ENCODE peak calls at places on chromosomes 6 and 20, in nine cellular contexts. J is bronchial epithelial cell; Q is activated T-helper 1 cell treated with anti-CD3 and anti-CD28 coated beads, Interleukin-12 subunit alpha, Interleukin-12 subunit beta, Interleukin-2, Interleukin-4 antibody, amounts not matched to agents 30 ng/mL and 10 ng/mL and 1 ng/mL, durations not matched to agents 14 hours and 24 hours and 36 hours; I is AG04450; C is left lung; K is stimulated activated CD4-positive, alpha-beta T cell treated with anti-CD3 and anti-CD28 coated beads, Interleukin-1b, Interleukin-23, amount 100 ng/mL, for 24 hours; W is prostate gland; O is activated CD8-positive, alpha-beta memory T cell treated with anti-CD3 and anti-CD28 coated beads for 4 hours; T is Kasumi-1. N is an unnamed sample.

GRCh38 chr20:59825944-59826759 is 107.3 kb downstream of the SYCP2 start:
- DNase-seq in O (no peak), Q (no peak), T (no peak), I (no peak), K (no peak), C (peak; percentile 82), W (peak; percentile 71), J (peak; percentile 77), N (no peak)

GRCh38 chr6:46651766-46652165 is 852 bp downstream of the CYP39A1 start:
- DNase-seq in C (no peak), O (no peak), Q (no peak), T (no peak), K (no peak), I (no peak), J (peak; percentile 41), W (no peak), N (no peak)

GRCh38 chr6:71886184-71887005 is at the start of gene RIMS1:
- DNase-seq in J (no peak), K (no peak), W (no peak), T (peak; percentile 20), O (no peak), I (no peak), C (no peak), Q (no peak), N (no peak)

GRCh38 chr20:43975096-43975768 is 60.6 kb downstream of the TOX2 start:
- DNase-seq in C (no peak), J (peak; percentile 85), Q (no peak), T (no peak), K (no peak), W (no peak), I (peak; percentile 70), O (no peak), N (no peak)

GRCh38 chr20:62210496-62210855 is 9.6 kb downstream of the HRH3 start:
- DNase-seq in T (no peak), Q (no peak), O (no peak), J (no peak), C (no peak), I (no peak), K (no peak), W (no peak), N (no peak)

GRCh38 chr6:113855500-113856010 is 1.6 kb upstream of the MARCKS start:
- DNase-seq in I (no peak), C (peak; percentile 46), T (no peak), O (no peak), J (no peak), K (no peak), W (no peak), Q (no peak), N (peak; percentile 16)

GRCh38 chr6:166411271-166411670 is 28.5 kb upstream of the MPC1 start:
- DNase-seq in K (no peak), T (no peak), Q (no peak), C (no peak), O (no peak), I (no peak), J (no peak), W (no peak), N (no peak)

GRCh38 chr6:82681119-82681714 is 317.6 kb downstream of the TPBG start:
- DNase-seq in C (no peak), K (no peak), Q (no peak), I (no peak), J (no peak), W (no peak), O (no peak), T (no peak), N (no peak)

GRCh38 chr20:11235058-11235457 is 561.3 kb upstream of the JAG1 start:
- DNase-seq in K (no peak), I (no peak), W (no peak), O (no peak), Q (no peak), T (no peak), J (peak; percentile 42), C (no peak), N (peak; percentile 8)

GRCh38 chr6:97524846-97525245 is 241.8 kb upstream of the MMS22L start:
- DNase-seq in Q (no peak), W (no peak), J (peak; percentile 64), O (no peak), I (no peak), C (no peak), K (no peak), T (no peak), N (peak; percentile 23)

GRCh38 chr6:32411943-32412342 is 5.0 kb upstream of the BTNL2 start:
- DNase-seq in T (no peak), K (no peak), O (no peak), J (no peak), C (no peak), W (no peak), I (no peak), Q (no peak), N (no peak)

GRCh38 chr6:9647043-9647520 is 767.8 kb downstream of the TFAP2A start:
- DNase-seq in W (no peak), C (no peak), Q (no peak), O (no peak), T (no peak), J (no peak), K (no peak), I (no peak), N (no peak)

GRCh38 chr6:81515562-81516453 is 236.7 kb downstream of the TENT5A start:
- DNase-seq in J (no peak), W (no peak), I (peak; percentile 2), O (no peak), K (no peak), C (no peak), Q (no peak), T (no peak), N (no peak)

GRCh38 chr6:131660195-131660594 is 23.1 kb downstream of the ENPP3 start:
- DNase-seq in I (no peak), J (peak; percentile 85), K (no peak), T (peak; percentile 47), Q (no peak), W (no peak), O (no peak), C (no peak), N (no peak)

GRCh38 chr20:37994512-37994911 is 38.7 kb downstream of the TTI1 start:
- DNase-seq in I (peak; percentile 23), J (peak; percentile 91), C (peak; percentile 63), T (no peak), W (peak; percentile 21), O (no peak), K (no peak), Q (no peak), N (peak; percentile 91)

GRCh38 chr6:97009781-97010492 is 85.4 kb downstream of the KLHL32 start:
- DNase-seq in C (no peak), W (no peak), T (no peak), J (no peak), I (no peak), K (no peak), O (no peak), Q (no peak), N (no peak)

GRCh38 chr6:53962631-53963030 is 148.6 kb upstream of the MLIP start:
- DNase-seq in O (no peak), Q (no peak), J (no peak), K (no peak), I (no peak), T (no peak), C (no peak), W (no peak), N (no peak)

GRCh38 chr6:165646484-165646883 is 16.6 kb downstream of the PDE10A start:
- DNase-seq in I (no peak), Q (no peak), J (no peak), T (no peak), O (no peak), C (no peak), K (no peak), W (no peak), N (no peak)

GRCh38 chr20:63664861-63665594 is 6.9 kb downstream of the RTEL1 start:
- DNase-seq in T (no peak), C (no peak), I (no peak), O (no peak), J (no peak), Q (no peak), W (no peak), K (no peak), N (no peak)

GRCh38 chr6:130839379-130839778 is 12.2 kb downstream of the SMLR1 start:
- DNase-seq in J (no peak), O (no peak), I (no peak), K (no peak), Q (no peak), W (no peak), T (no peak), C (no peak), N (no peak)

GRCh38 chr20:48574383-48574782 is 253.4 kb downstream of the PREX1 start:
- DNase-seq in K (no peak), J (peak; percentile 3), T (no peak), C (no peak), I (no peak), W (no peak), O (no peak), Q (no peak), N (no peak)

GRCh38 chr6:151009576-151009975 is 144.1 kb downstream of the MTHFD1L start:
- DNase-seq in I (no peak), Q (no peak), J (no peak), W (no peak), T (no peak), C (no peak), K (no peak), O (no peak), N (peak; percentile 76)

GRCh38 chr20:59455392-59456341 is 148.7 kb upstream of the PHACTR3 start:
- DNase-seq in T (peak; percentile 19), K (no peak), I (no peak), W (peak; percentile 48), O (no peak), Q (no peak), J (peak; percentile 2), C (no peak), N (peak; percentile 53)

GRCh38 chr6:20882014-20882413 is 347.8 kb downstream of the CDKAL1 start:
- DNase-seq in I (no peak), J (no peak), Q (no peak), T (no peak), C (no peak), W (no peak), O (no peak), K (no peak), N (no peak)

GRCh38 chr6:16691328-16691727 is 69.9 kb downstream of the ATXN1 start:
- DNase-seq in C (no peak), W (no peak), O (no peak), T (no peak), K (no peak), I (no peak), J (no peak), Q (no peak), N (no peak)

GRCh38 chr6:158068893-158069799 is 87.5 kb downstream of the SYNJ2 start:
- DNase-seq in W (peak; percentile 79), O (no peak), I (no peak), Q (no peak), C (peak; percentile 86), T (no peak), J (peak; percentile 93), K (no peak), N (peak; percentile 98)

GRCh38 chr6:1584996-1585668 is 24.6 kb upstream of the FOXC1 start:
- DNase-seq in Q (no peak), K (no peak), J (no peak), W (no peak), T (no peak), I (no peak), O (no peak), C (no peak), N (no peak)

GRCh38 chr20:59692139-59692538 is 87.8 kb downstream of the PHACTR3 start:
- DNase-seq in J (no peak), T (no peak), K (no peak), Q (no peak), W (no peak), I (no peak), C (no peak), O (no peak), N (no peak)

GRCh38 chr6:11083956-11084355 is 9.7 kb upstream of the SMIM13 start:
- DNase-seq in W (no peak), J (no peak), T (no peak), I (no peak), K (no peak), O (no peak), Q (no peak), C (no peak), N (no peak)

GRCh38 chr20:61529354-61529753 is 277.3 kb downstream of the CDH4 start:
- DNase-seq in I (no peak), K (no peak), T (no peak), W (no peak), O (no peak), J (peak; percentile 51), Q (no peak), C (no peak), N (no peak)

GRCh38 chr20:47501117-47501482 is 587 bp upstream of the NCOA3 start:
- DNase-seq in I (no peak), K (no peak), W (no peak), T (no peak), O (no peak), C (no peak), J (no peak), Q (no peak), N (no peak)

N was measured in thyroid gland.